ENCODE peak calls at places on chromosomes 13 and 19, in five cellular contexts. One of them, this sample, is unnamed.

GRCh38 chr13:59346861-59347470 is 816.8 kb downstream of the DIAPH3 start:
- DNase-seq in activated CD8-positive, alpha-beta memory T cell treated with anti-CD3 and anti-CD28 coated beads, Interleukin-2, amount 50 U/mL, for 4 hours: no peak
- DNase-seq in germinal center: no peak
- DNase-seq in endothelial cell: no peak
- DNase-seq in T-helper 2 cell: no peak
- DNase-seq in this sample: no peak

GRCh38 chr13:28044608-28045007 is 55.8 kb downstream of the FLT3 start:
- DNase-seq in activated CD8-positive, alpha-beta memory T cell treated with anti-CD3 and anti-CD28 coated beads, Interleukin-2, amount 50 U/mL, for 4 hours: no peak
- DNase-seq in germinal center: no peak
- DNase-seq in endothelial cell: no peak
- DNase-seq in T-helper 2 cell: no peak
- DNase-seq in this sample: no peak

GRCh38 chr19:44254496-44254895 is 5.2 kb upstream of the ZNF233 start:
- DNase-seq in activated CD8-positive, alpha-beta memory T cell treated with anti-CD3 and anti-CD28 coated beads, Interleukin-2, amount 50 U/mL, for 4 hours: no peak
- DNase-seq in germinal center: no peak
- DNase-seq in endothelial cell: no peak
- DNase-seq in T-helper 2 cell: no peak
- DNase-seq in this sample: no peak

GRCh38 chr19:50759886-50760285 is 10.4 kb upstream of the GPR32 start:
- DNase-seq in activated CD8-positive, alpha-beta memory T cell treated with anti-CD3 and anti-CD28 coated beads, Interleukin-2, amount 50 U/mL, for 4 hours: no peak
- DNase-seq in germinal center: peak
- DNase-seq in endothelial cell: no peak
- DNase-seq in T-helper 2 cell: peak
- DNase-seq in this sample: no peak

GRCh38 chr13:88586263-88586662 is 915.1 kb downstream of the SLITRK5 start:
- DNase-seq in activated CD8-positive, alpha-beta memory T cell treated with anti-CD3 and anti-CD28 coated beads, Interleukin-2, amount 50 U/mL, for 4 hours: no peak
- DNase-seq in germinal center: no peak
- DNase-seq in endothelial cell: no peak
- DNase-seq in T-helper 2 cell: no peak
- DNase-seq in this sample: no peak

GRCh38 chr19:42323852-42324654 is 1.4 kb upstream of the MEGF8 start:
- DNase-seq in activated CD8-positive, alpha-beta memory T cell treated with anti-CD3 and anti-CD28 coated beads, Interleukin-2, amount 50 U/mL, for 4 hours: peak
- DNase-seq in germinal center: peak
- DNase-seq in endothelial cell: no peak
- DNase-seq in T-helper 2 cell: peak
- DNase-seq in this sample: no peak

GRCh38 chr19:10251792-10252694 is at the start of gene MRPL4:
- DNase-seq in activated CD8-positive, alpha-beta memory T cell treated with anti-CD3 and anti-CD28 coated beads, Interleukin-2, amount 50 U/mL, for 4 hours: peak
- DNase-seq in germinal center: peak
- DNase-seq in endothelial cell: peak
- DNase-seq in T-helper 2 cell: peak
- DNase-seq in this sample: peak

GRCh38 chr19:56105090-56105701 is 15.9 kb downstream of the ZNF787 start:
- DNase-seq in activated CD8-positive, alpha-beta memory T cell treated with anti-CD3 and anti-CD28 coated beads, Interleukin-2, amount 50 U/mL, for 4 hours: peak
- DNase-seq in germinal center: peak
- DNase-seq in endothelial cell: peak
- DNase-seq in T-helper 2 cell: no peak
- DNase-seq in this sample: peak

GRCh38 chr19:30069535-30070197 is 127.6 kb downstream of the URI1 start:
- DNase-seq in activated CD8-positive, alpha-beta memory T cell treated with anti-CD3 and anti-CD28 coated beads, Interleukin-2, amount 50 U/mL, for 4 hours: no peak
- DNase-seq in germinal center: no peak
- DNase-seq in endothelial cell: no peak
- DNase-seq in T-helper 2 cell: no peak
- DNase-seq in this sample: no peak

GRCh38 chr19:14059093-14059480 is 2.8 kb downstream of the PALM3 start:
- DNase-seq in activated CD8-positive, alpha-beta memory T cell treated with anti-CD3 and anti-CD28 coated beads, Interleukin-2, amount 50 U/mL, for 4 hours: peak
- DNase-seq in germinal center: peak
- DNase-seq in endothelial cell: peak
- DNase-seq in T-helper 2 cell: peak
- DNase-seq in this sample: no peak

GRCh38 chr19:54127688-54128440 is 9.7 kb upstream of the CNOT3 start:
- DNase-seq in activated CD8-positive, alpha-beta memory T cell treated with anti-CD3 and anti-CD28 coated beads, Interleukin-2, amount 50 U/mL, for 4 hours: no peak
- DNase-seq in germinal center: no peak
- DNase-seq in endothelial cell: no peak
- DNase-seq in T-helper 2 cell: no peak
- DNase-seq in this sample: no peak

GRCh38 chr13:49627831-49628652 is at the start of gene ARL11:
- DNase-seq in activated CD8-positive, alpha-beta memory T cell treated with anti-CD3 and anti-CD28 coated beads, Interleukin-2, amount 50 U/mL, for 4 hours: peak
- DNase-seq in germinal center: peak
- DNase-seq in endothelial cell: peak
- DNase-seq in T-helper 2 cell: peak
- DNase-seq in this sample: peak

GRCh38 chr13:98254541-98254940 is 77.5 kb upstream of the RNF113B start:
- DNase-seq in activated CD8-positive, alpha-beta memory T cell treated with anti-CD3 and anti-CD28 coated beads, Interleukin-2, amount 50 U/mL, for 4 hours: no peak
- DNase-seq in germinal center: no peak
- DNase-seq in endothelial cell: no peak
- DNase-seq in T-helper 2 cell: no peak
- DNase-seq in this sample: no peak

GRCh38 chr19:33302175-33302973 is at the start of gene CEBPA:
- DNase-seq in activated CD8-positive, alpha-beta memory T cell treated with anti-CD3 and anti-CD28 coated beads, Interleukin-2, amount 50 U/mL, for 4 hours: peak
- DNase-seq in germinal center: peak
- DNase-seq in endothelial cell: peak
- DNase-seq in T-helper 2 cell: peak
- DNase-seq in this sample: peak

GRCh38 chr19:35476149-35476548 is 14.1 kb downstream of the KRTDAP start:
- DNase-seq in activated CD8-positive, alpha-beta memory T cell treated with anti-CD3 and anti-CD28 coated beads, Interleukin-2, amount 50 U/mL, for 4 hours: no peak
- DNase-seq in germinal center: no peak
- DNase-seq in endothelial cell: no peak
- DNase-seq in T-helper 2 cell: no peak
- DNase-seq in this sample: no peak

GRCh38 chr19:19606021-19606420 is 12.5 kb downstream of the PBX4 start:
- DNase-seq in activated CD8-positive, alpha-beta memory T cell treated with anti-CD3 and anti-CD28 coated beads, Interleukin-2, amount 50 U/mL, for 4 hours: peak
- DNase-seq in germinal center: no peak
- DNase-seq in endothelial cell: no peak
- DNase-seq in T-helper 2 cell: peak
- DNase-seq in this sample: peak

GRCh38 chr13:84997858-84998257 is 801.4 kb downstream of the SLITRK6 start:
- DNase-seq in activated CD8-positive, alpha-beta memory T cell treated with anti-CD3 and anti-CD28 coated beads, Interleukin-2, amount 50 U/mL, for 4 hours: no peak
- DNase-seq in germinal center: no peak
- DNase-seq in endothelial cell: no peak
- DNase-seq in T-helper 2 cell: no peak
- DNase-seq in this sample: no peak

GRCh38 chr19:12075538-12076139 is 11.1 kb downstream of the ZNF844 start:
- DNase-seq in activated CD8-positive, alpha-beta memory T cell treated with anti-CD3 and anti-CD28 coated beads, Interleukin-2, amount 50 U/mL, for 4 hours: no peak
- DNase-seq in germinal center: no peak
- DNase-seq in endothelial cell: no peak
- DNase-seq in T-helper 2 cell: no peak
- DNase-seq in this sample: no peak

GRCh38 chr13:74871671-74872070 is 610.3 kb downstream of the TBC1D4 start:
- DNase-seq in activated CD8-positive, alpha-beta memory T cell treated with anti-CD3 and anti-CD28 coated beads, Interleukin-2, amount 50 U/mL, for 4 hours: no peak
- DNase-seq in germinal center: no peak
- DNase-seq in endothelial cell: no peak
- DNase-seq in T-helper 2 cell: no peak
- DNase-seq in this sample: no peak

GRCh38 chr19:14066139-14066538 is 4.3 kb upstream of the PALM3 start:
- DNase-seq in activated CD8-positive, alpha-beta memory T cell treated with anti-CD3 and anti-CD28 coated beads, Interleukin-2, amount 50 U/mL, for 4 hours: no peak
- DNase-seq in germinal center: no peak
- DNase-seq in endothelial cell: no peak
- DNase-seq in T-helper 2 cell: no peak
- DNase-seq in this sample: no peak

GRCh38 chr19:662207-662961 is 630 bp downstream of the RNF126 start:
- DNase-seq in activated CD8-positive, alpha-beta memory T cell treated with anti-CD3 and anti-CD28 coated beads, Interleukin-2, amount 50 U/mL, for 4 hours: peak
- DNase-seq in germinal center: peak
- DNase-seq in endothelial cell: peak
- DNase-seq in T-helper 2 cell: peak
- DNase-seq in this sample: peak

GRCh38 chr13:99124695-99125334 is 75.8 kb upstream of the UBAC2 start:
- DNase-seq in activated CD8-positive, alpha-beta memory T cell treated with anti-CD3 and anti-CD28 coated beads, Interleukin-2, amount 50 U/mL, for 4 hours: no peak
- DNase-seq in germinal center: peak
- DNase-seq in endothelial cell: no peak
- DNase-seq in T-helper 2 cell: peak
- DNase-seq in this sample: no peak